ENCODE peak calls at places on chromosome 17, in seven cellular contexts. One of them, this sample, is unnamed.

GRCh38 chr17:35314415-35315216 is 58.8 kb downstream of the SLFN11 start:
- DNase-seq in neuronal stem cell: no peak
- DNase-seq in H1: peak
- DNase-seq in H9: peak
- DNase-seq in IMR-90: no peak
- DNase-seq in mesendoderm: peak
- DNase-seq in trophoblast cell: no peak
- DNase-seq in this sample: no peak

GRCh38 chr17:7133424-7133823 is 18.8 kb upstream of the ASGR2 start:
- DNase-seq in neuronal stem cell: peak
- DNase-seq in H1: no peak
- DNase-seq in H9: peak
- DNase-seq in IMR-90: no peak
- DNase-seq in mesendoderm: peak
- DNase-seq in trophoblast cell: no peak
- DNase-seq in this sample: peak

GRCh38 chr17:79937981-79938695 is 97.5 kb downstream of the TBC1D16 start:
- DNase-seq in neuronal stem cell: no peak
- DNase-seq in H1: no peak
- DNase-seq in H9: no peak
- DNase-seq in IMR-90: no peak
- DNase-seq in mesendoderm: no peak
- DNase-seq in trophoblast cell: no peak
- DNase-seq in this sample: no peak

GRCh38 chr17:7313890-7314718 is 1.1 kb downstream of the GPS2 start:
- DNase-seq in neuronal stem cell: no peak
- DNase-seq in H1: no peak
- DNase-seq in H9: no peak
- DNase-seq in IMR-90: peak
- DNase-seq in mesendoderm: peak
- DNase-seq in trophoblast cell: no peak
- DNase-seq in this sample: peak

GRCh38 chr17:48068491-48068961 is 20.4 kb downstream of the NFE2L1 start:
- DNase-seq in neuronal stem cell: no peak
- DNase-seq in H1: peak
- DNase-seq in H9: peak
- DNase-seq in IMR-90: peak
- DNase-seq in mesendoderm: peak
- DNase-seq in trophoblast cell: no peak
- DNase-seq in this sample: peak

GRCh38 chr17:3639981-3640596 is 3.5 kb downstream of the CTNS start:
- DNase-seq in neuronal stem cell: no peak
- DNase-seq in H1: no peak
- DNase-seq in H9: no peak
- DNase-seq in IMR-90: peak
- DNase-seq in mesendoderm: peak
- DNase-seq in trophoblast cell: no peak
- DNase-seq in this sample: no peak

GRCh38 chr17:6452471-6453266 is 8.4 kb downstream of the PIMREG start:
- DNase-seq in neuronal stem cell: no peak
- DNase-seq in H1: no peak
- DNase-seq in H9: no peak
- DNase-seq in IMR-90: no peak
- DNase-seq in mesendoderm: no peak
- DNase-seq in trophoblast cell: no peak
- DNase-seq in this sample: no peak

GRCh38 chr17:77049440-77049839 is 91.3 kb upstream of the SEC14L1 start:
- DNase-seq in neuronal stem cell: no peak
- DNase-seq in H1: no peak
- DNase-seq in H9: no peak
- DNase-seq in IMR-90: no peak
- DNase-seq in mesendoderm: no peak
- DNase-seq in trophoblast cell: no peak
- DNase-seq in this sample: no peak

GRCh38 chr17:61731330-61731729 is 132.0 kb downstream of the BRIP1 start:
- DNase-seq in neuronal stem cell: no peak
- DNase-seq in H1: no peak
- DNase-seq in H9: no peak
- DNase-seq in IMR-90: peak
- DNase-seq in mesendoderm: no peak
- DNase-seq in trophoblast cell: no peak
- DNase-seq in this sample: no peak

GRCh38 chr17:29918922-29919856 is 10.8 kb downstream of the SSH2 start:
- DNase-seq in neuronal stem cell: no peak
- DNase-seq in H1: no peak
- DNase-seq in H9: no peak
- DNase-seq in IMR-90: peak
- DNase-seq in mesendoderm: peak
- DNase-seq in trophoblast cell: peak
- DNase-seq in this sample: peak

GRCh38 chr17:77770331-77771105 is 188.0 kb upstream of the TNRC6C start:
- DNase-seq in neuronal stem cell: no peak
- DNase-seq in H1: no peak
- DNase-seq in H9: no peak
- DNase-seq in IMR-90: peak
- DNase-seq in mesendoderm: peak
- DNase-seq in trophoblast cell: no peak
- DNase-seq in this sample: peak

GRCh38 chr17:44109312-44109630 is 14.2 kb downstream of the HDAC5 start:
- DNase-seq in neuronal stem cell: no peak
- DNase-seq in H1: no peak
- DNase-seq in H9: no peak
- DNase-seq in IMR-90: no peak
- DNase-seq in mesendoderm: no peak
- DNase-seq in trophoblast cell: peak
- DNase-seq in this sample: no peak

GRCh38 chr17:41695954-41696720 is 7.5 kb downstream of the EIF1 start:
- DNase-seq in neuronal stem cell: peak
- DNase-seq in H1: peak
- DNase-seq in H9: no peak
- DNase-seq in IMR-90: peak
- DNase-seq in mesendoderm: peak
- DNase-seq in trophoblast cell: peak
- DNase-seq in this sample: peak

GRCh38 chr17:78400581-78401240 is 22.3 kb downstream of the PGS1 start:
- DNase-seq in neuronal stem cell: no peak
- DNase-seq in H1: no peak
- DNase-seq in H9: no peak
- DNase-seq in IMR-90: no peak
- DNase-seq in mesendoderm: no peak
- DNase-seq in trophoblast cell: no peak
- DNase-seq in this sample: no peak

GRCh38 chr17:82179412-82179811 is 33.2 kb downstream of the CCDC57 start:
- DNase-seq in neuronal stem cell: no peak
- DNase-seq in H1: no peak
- DNase-seq in H9: no peak
- DNase-seq in IMR-90: no peak
- DNase-seq in mesendoderm: no peak
- DNase-seq in trophoblast cell: no peak
- DNase-seq in this sample: no peak

GRCh38 chr17:282000-282911 is 70.4 kb downstream of the RPH3AL start:
- DNase-seq in neuronal stem cell: no peak
- DNase-seq in H1: no peak
- DNase-seq in H9: no peak
- DNase-seq in IMR-90: no peak
- DNase-seq in mesendoderm: no peak
- DNase-seq in trophoblast cell: no peak
- DNase-seq in this sample: no peak

GRCh38 chr17:9484789-9485188 is 90.8 kb downstream of the STX8 start:
- DNase-seq in neuronal stem cell: no peak
- DNase-seq in H1: no peak
- DNase-seq in H9: no peak
- DNase-seq in IMR-90: peak
- DNase-seq in mesendoderm: no peak
- DNase-seq in trophoblast cell: no peak
- DNase-seq in this sample: peak

GRCh38 chr17:61571624-61572023 is 19.4 kb downstream of the NACA2 start:
- DNase-seq in neuronal stem cell: no peak
- DNase-seq in H1: no peak
- DNase-seq in H9: no peak
- DNase-seq in IMR-90: no peak
- DNase-seq in mesendoderm: no peak
- DNase-seq in trophoblast cell: no peak
- DNase-seq in this sample: no peak

GRCh38 chr17:60661489-60661888 is 16.2 kb upstream of the BCAS3 start:
- DNase-seq in neuronal stem cell: no peak
- DNase-seq in H1: no peak
- DNase-seq in H9: no peak
- DNase-seq in IMR-90: no peak
- DNase-seq in mesendoderm: no peak
- DNase-seq in trophoblast cell: no peak
- DNase-seq in this sample: no peak

DNA sequence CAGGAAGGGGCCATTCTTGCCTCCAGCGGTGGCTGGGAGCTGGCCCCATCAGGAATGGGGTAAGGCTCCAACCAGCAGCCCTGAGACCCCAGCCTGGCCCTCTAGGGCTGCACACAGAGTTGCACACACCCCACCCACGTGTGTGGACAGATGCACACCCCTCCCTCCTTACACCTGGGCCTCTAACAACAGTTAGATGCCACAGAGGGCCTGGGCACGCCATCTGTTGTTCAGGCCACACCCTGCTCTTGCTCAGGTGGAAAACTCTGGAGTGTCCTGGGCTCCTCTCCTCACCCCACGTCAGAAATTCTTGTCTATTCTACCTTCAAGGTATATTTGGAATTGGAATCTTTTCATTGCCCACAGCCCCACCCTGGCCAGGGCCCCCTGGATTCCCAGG is 13.3 kb upstream of the RAI1 start:
- DNase-seq in neuronal stem cell: no peak
- DNase-seq in H1: no peak
- DNase-seq in H9: no peak
- DNase-seq in IMR-90: no peak
- DNase-seq in mesendoderm: no peak
- DNase-seq in trophoblast cell: no peak
- DNase-seq in this sample: no peak
- H3K4ac ChIP-seq in neuronal stem cell: no peak
- H3K4ac ChIP-seq in H1: no peak
- H3K4ac ChIP-seq in H9: no peak
- H3K4ac ChIP-seq in IMR-90: no peak
- H3K4ac ChIP-seq in mesendoderm: no peak
- H3K4ac ChIP-seq in trophoblast cell: no peak
- H3K4ac ChIP-seq in this sample: no peak

GRCh38 chr17:65694601-65695000 is 133.2 kb upstream of the AXIN2 start:
- DNase-seq in neuronal stem cell: no peak
- DNase-seq in H1: no peak
- DNase-seq in H9: no peak
- DNase-seq in IMR-90: no peak
- DNase-seq in mesendoderm: no peak
- DNase-seq in trophoblast cell: no peak
- DNase-seq in this sample: no peak

GRCh38 chr17:65696739-65697394 is 135.4 kb upstream of the AXIN2 start:
- DNase-seq in neuronal stem cell: no peak
- DNase-seq in H1: no peak
- DNase-seq in H9: no peak
- DNase-seq in IMR-90: peak
- DNase-seq in mesendoderm: peak
- DNase-seq in trophoblast cell: no peak
- DNase-seq in this sample: peak

GRCh38 chr17:65699459-65699858 is 138.0 kb upstream of the AXIN2 start:
- DNase-seq in neuronal stem cell: no peak
- DNase-seq in H1: no peak
- DNase-seq in H9: no peak
- DNase-seq in IMR-90: no peak
- DNase-seq in mesendoderm: no peak
- DNase-seq in trophoblast cell: no peak
- DNase-seq in this sample: no peak

GRCh38 chr17:65697661-65698060 is 136.2 kb upstream of the AXIN2 start:
- DNase-seq in neuronal stem cell: no peak
- DNase-seq in H1: no peak
- DNase-seq in H9: no peak
- DNase-seq in IMR-90: no peak
- DNase-seq in mesendoderm: no peak
- DNase-seq in trophoblast cell: no peak
- DNase-seq in this sample: no peak

DNA sequence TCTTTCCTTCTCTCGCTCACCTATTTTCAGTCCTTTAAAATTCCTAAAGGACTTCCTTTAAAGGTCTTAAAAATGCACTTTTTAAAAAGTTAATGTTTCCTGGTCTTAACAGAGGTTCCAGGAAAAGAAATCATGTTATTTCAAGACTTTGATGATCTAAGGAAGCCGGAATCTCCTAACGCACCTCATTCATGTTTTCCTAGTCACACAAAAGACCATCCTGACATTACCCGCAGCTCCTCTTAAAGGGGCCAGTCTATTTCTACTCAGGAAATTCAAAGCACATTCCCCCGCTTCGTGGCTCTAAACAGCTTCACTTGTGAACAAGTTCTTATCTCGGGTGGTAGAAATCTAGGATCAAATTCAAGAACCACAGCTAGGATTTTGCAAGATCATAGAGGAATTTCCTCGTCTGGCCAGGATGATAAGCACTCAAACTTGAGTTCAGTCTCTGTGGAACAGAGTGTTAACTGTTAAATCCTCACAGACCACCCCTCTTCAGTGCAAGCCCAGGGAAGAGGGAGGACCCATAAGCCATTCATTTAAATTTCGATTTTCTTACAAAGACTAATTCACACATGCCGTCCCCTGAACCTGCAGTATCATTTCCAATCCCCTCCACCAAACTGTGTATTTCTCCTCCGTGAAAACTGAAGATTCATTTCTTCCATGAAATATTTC is 137.1 kb upstream of the AXIN2 start:
- DNase-seq in neuronal stem cell: peak
- DNase-seq in H1: no peak
- DNase-seq in H9: no peak
- DNase-seq in IMR-90: peak
- DNase-seq in mesendoderm: peak
- DNase-seq in trophoblast cell: peak
- DNase-seq in this sample: peak
- H4K8ac ChIP-seq in neuronal stem cell: no peak
- H4K8ac ChIP-seq in H1: no peak
- H4K8ac ChIP-seq in H9: no peak
- H4K8ac ChIP-seq in IMR-90: peak
- H4K8ac ChIP-seq in mesendoderm: no peak
- H4K8ac ChIP-seq in trophoblast cell: no peak
- H4K8ac ChIP-seq in this sample: no peak

DNA sequence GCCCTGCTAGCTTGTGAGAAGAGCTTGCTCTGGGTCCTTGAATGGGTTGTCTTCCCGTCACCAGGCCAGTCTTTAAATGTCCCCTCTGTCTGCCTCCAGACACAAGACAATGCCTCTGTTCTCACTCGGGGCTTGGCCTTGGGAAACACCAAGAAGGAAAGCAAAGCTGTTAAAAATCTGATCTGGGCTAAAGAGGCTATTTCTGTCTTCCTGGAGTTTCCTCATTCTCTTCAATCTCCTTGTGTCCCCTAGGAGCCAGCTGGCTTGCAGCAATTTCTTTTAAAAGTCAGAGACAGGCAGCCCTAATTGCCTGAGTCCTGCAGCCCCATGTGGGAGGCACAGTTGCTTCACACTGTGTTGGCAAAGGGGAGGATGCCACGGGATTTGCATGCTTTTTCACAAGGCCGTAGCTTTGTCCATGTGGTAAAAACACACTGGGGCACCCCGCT is 2.6 kb downstream of the DNAI2 start:
- DNase-seq in neuronal stem cell: no peak
- DNase-seq in H1: no peak
- DNase-seq in H9: no peak
- DNase-seq in IMR-90: no peak
- DNase-seq in mesendoderm: no peak
- DNase-seq in trophoblast cell: no peak
- DNase-seq in this sample: no peak
- H3K4me2 ChIP-seq in neuronal stem cell: peak
- H3K4me2 ChIP-seq in H1: no peak
- H3K4me2 ChIP-seq in H9: no peak
- H3K4me2 ChIP-seq in IMR-90: no peak
- H3K4me2 ChIP-seq in mesendoderm: no peak
- H3K4me2 ChIP-seq in trophoblast cell: no peak
- H3K4me2 ChIP-seq in this sample: no peak

GRCh38 chr17:45374501-45374900 is 57.7 kb upstream of the MAP3K14 start:
- DNase-seq in neuronal stem cell: no peak
- DNase-seq in H1: no peak
- DNase-seq in H9: no peak
- DNase-seq in IMR-90: peak
- DNase-seq in mesendoderm: no peak
- DNase-seq in trophoblast cell: no peak
- DNase-seq in this sample: no peak
- H3K4ac ChIP-seq in neuronal stem cell: no peak
- H3K4ac ChIP-seq in H1: no peak
- H3K4ac ChIP-seq in H9: no peak
- H3K4ac ChIP-seq in IMR-90: peak
- H3K4ac ChIP-seq in mesendoderm: no peak
- H3K4ac ChIP-seq in trophoblast cell: no peak
- H3K4ac ChIP-seq in this sample: no peak